ENCODE peak calls at places on chromosomes 16 and 17, in four cellular contexts. X is left lung, I is IMR-90, K is ovary. G is an unnamed sample.

GRCh38 chr17:46916211-46916610 is 6.7 kb upstream of the GOSR2 start:
- DNase-seq in K (no peak), I (peak; percentile 21), X (no peak), G (no peak)

GRCh38 chr17:59330314-59330942 is 1.0 kb upstream of the YPEL2 start:
- DNase-seq in K (peak; percentile 46), I (no peak), X (peak; percentile 61), G (peak; percentile 85)

GRCh38 chr17:4142107-4142900 is 526 bp downstream of the ZZEF1 start:
- DNase-seq in K (peak; percentile 69), I (peak; percentile 17), X (peak; percentile 47), G (peak; percentile 83)

GRCh38 chr16:51474414-51475091 is 323.5 kb upstream of the SALL1 start:
- DNase-seq in I (no peak), K (no peak), X (no peak), G (no peak)

GRCh38 chr17:41654908-41655607 is 30.7 kb upstream of the KRT17 start:
- DNase-seq in I (no peak), X (no peak), K (no peak), G (no peak)

GRCh38 chr16:77822656-77823055 is 34.3 kb downstream of the VAT1L start:
- DNase-seq in X (no peak), I (no peak), K (no peak), G (no peak)

GRCh38 chr17:44044092-44044491 is 22.4 kb downstream of the LSM12 start:
- DNase-seq in X (no peak), K (no peak), I (peak; percentile 65), G (no peak)

GRCh38 chr17:78915872-78916632 is 9.1 kb downstream of the TIMP2 start:
- DNase-seq in K (no peak), X (peak; percentile 70), I (no peak), G (peak; percentile 53)

GRCh38 chr17:59893617-59894100 is 738 bp downstream of the RPS6KB1 start:
- DNase-seq in I (peak; percentile 8), X (no peak), K (no peak), G (no peak)

GRCh38 chr16:79253100-79253631 is 347.4 kb downstream of the MAF start:
- DNase-seq in X (no peak), I (no peak), K (peak; percentile 90), G (no peak)

GRCh38 chr16:10688291-10688690 is 6.4 kb downstream of the TEKT5 start:
- DNase-seq in I (no peak), K (no peak), X (peak; percentile 74), G (no peak)

GRCh38 chr16:57704011-57704904 is 9.7 kb downstream of the DRC7 start:
- DNase-seq in K (no peak), I (no peak), X (no peak), G (no peak)

GRCh38 chr16:4053663-4054479 is 62.4 kb downstream of the ADCY9 start:
- DNase-seq in K (peak; percentile 78), X (peak; percentile 42), I (peak; percentile 95), G (peak; percentile 30)

GRCh38 chr17:14107889-14108288 is 38.6 kb downstream of the COX10 start:
- DNase-seq in K (no peak), I (peak; percentile 37), X (no peak), G (no peak)

GRCh38 chr17:45584092-45585036 is 93.8 kb upstream of the PLEKHM1 start:
- DNase-seq in I (peak; percentile 36), X (peak; percentile 85), K (peak; percentile 75), G (peak; percentile 92)

GRCh38 chr17:70073326-70073725 is 1.7 kb upstream of the KCNJ16 start:
- DNase-seq in K (no peak), I (no peak), X (no peak), G (no peak)

GRCh38 chr17:29747660-29748059 is 124.9 kb upstream of the CORO6 start:
- DNase-seq in X (no peak), I (no peak), K (no peak), G (no peak)

GRCh38 chr17:80726558-80727408 is 182.1 kb downstream of the RPTOR start:
- DNase-seq in I (no peak), X (no peak), K (no peak), G (no peak)

GRCh38 chr17:55688057-55688456 is 34.6 kb downstream of the TMEM100 start:
- DNase-seq in K (no peak), I (no peak), X (no peak), G (no peak)

GRCh38 chr17:55690105-55690508 is 32.6 kb downstream of the TMEM100 start:
- DNase-seq in I (no peak), K (no peak), X (no peak), G (no peak)

GRCh38 chr17:55689672-55690071 is 33.0 kb downstream of the TMEM100 start:
- DNase-seq in I (no peak), K (no peak), X (no peak), G (no peak)

GRCh38 chr17:55691666-55692065 is 31.0 kb downstream of the TMEM100 start:
- DNase-seq in X (no peak), I (no peak), K (no peak), G (no peak)

DNA sequence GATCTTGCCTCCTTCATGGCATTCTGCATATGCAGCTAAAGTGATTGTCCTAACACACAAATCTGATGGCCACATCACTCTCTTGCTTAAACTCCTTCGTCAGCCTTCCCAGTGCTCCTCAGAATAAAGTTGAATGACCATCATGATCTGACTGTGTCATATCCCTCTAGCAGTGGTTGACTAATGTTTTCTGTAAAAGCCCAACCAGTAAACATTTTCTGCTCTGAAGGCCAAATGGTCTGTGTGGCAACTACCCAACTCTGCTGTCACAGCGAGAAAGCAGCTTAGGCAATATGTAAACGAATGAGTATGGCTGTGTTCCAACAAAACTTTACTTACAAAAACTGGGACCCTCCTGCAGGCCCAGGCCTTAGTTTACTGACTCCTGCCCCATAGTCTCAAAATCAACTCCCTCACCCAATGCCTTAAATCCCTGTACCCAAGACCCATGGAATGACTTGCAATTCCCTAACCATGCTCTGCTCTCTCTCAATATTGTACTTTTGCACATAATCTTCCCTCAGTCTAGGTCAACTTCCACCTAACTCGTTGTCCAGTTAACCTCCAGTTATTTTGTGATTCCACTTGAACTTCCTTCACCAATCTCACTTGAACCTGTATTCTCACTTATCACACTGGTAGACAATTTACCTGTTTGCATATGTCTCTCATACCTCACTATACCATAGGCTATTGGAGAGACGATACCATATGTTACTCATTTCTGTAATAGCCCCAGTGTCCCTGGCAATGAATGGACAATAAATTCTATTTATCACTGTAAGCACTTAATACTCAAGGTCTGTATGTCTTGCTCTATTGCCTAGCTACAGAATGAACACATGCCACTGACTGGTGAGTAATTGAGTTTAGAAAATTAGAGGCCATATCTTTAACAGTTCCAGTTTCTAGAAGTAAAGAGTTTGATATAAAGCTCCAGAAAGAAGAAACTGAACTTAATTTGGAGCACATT is 29.1 kb downstream of the TMEM100 start:
- DNase-seq in I (peak; percentile 4), X (no peak), K (peak; percentile 40), G (no peak)
- H3K4me1 ChIP-seq in I (no peaks in the 10 kb centered on the region), X (peaks cover 4% of the 10 kb centered on the region), K (peaks cover 7% of the 10 kb centered on the region), G (no peaks in the 10 kb centered on the region)

GRCh38 chr17:57892820-57893595 is 43.2 kb upstream of the MRPS23 start:
- DNase-seq in I (peak; percentile 98), X (peak; percentile 92), K (peak; percentile 84), G (peak; percentile 75)
- H3K4me1 ChIP-seq in I (peaks cover 44% of the 10 kb centered on the region), X (peaks cover 47% of the 10 kb centered on the region), K (peaks cover 50% of the 10 kb centered on the region), G (peaks cover 31% of the 10 kb centered on the region)

GRCh38 chr16:82735176-82735575 is 108.4 kb downstream of the CDH13 start:
- DNase-seq in I (no peak), K (no peak), X (no peak), G (no peak)

GRCh38 chr16:82728901-82729300 is 102.1 kb downstream of the CDH13 start:
- DNase-seq in K (no peak), I (no peak), X (no peak), G (no peak)

GRCh38 chr16:82730901-82731300 is 104.1 kb downstream of the CDH13 start:
- DNase-seq in K (no peak), X (no peak), I (no peak), G (no peak)

GRCh38 chr16:82735696-82736095 is 108.9 kb downstream of the CDH13 start:
- DNase-seq in K (no peak), I (no peak), X (no peak), G (no peak)

DNA sequence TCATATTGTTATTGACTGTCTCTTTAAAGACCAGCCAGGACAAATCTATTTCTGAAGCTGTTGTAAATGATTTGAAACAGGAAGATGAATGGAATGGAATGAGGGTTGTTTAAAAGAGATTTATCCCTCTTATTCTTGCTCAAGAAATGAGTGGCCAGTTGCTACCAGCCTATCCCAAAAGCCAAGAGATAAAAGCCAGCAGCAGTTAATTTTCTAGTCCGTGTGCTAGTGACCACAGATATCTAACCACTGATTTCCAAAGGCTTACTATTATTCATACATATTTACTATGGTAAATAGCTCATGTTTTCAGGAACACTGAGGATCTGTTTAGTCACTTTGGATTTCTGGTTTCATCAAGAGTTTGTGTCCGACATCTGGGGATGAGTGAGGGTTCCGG is 105.7 kb downstream of the CDH13 start:
- DNase-seq in X (no peak), I (no peak), K (no peak), G (no peak)
- H3K4me1 ChIP-seq in X (no peaks in the 10 kb centered on the region), I (no peaks in the 10 kb centered on the region), K (no peaks in the 10 kb centered on the region), G (no peaks in the 10 kb centered on the region)

GRCh38 chr17:76241776-76242175 is 1.5 kb upstream of the RNF157 start:
- DNase-seq in X (no peak), I (no peak), K (no peak), G (no peak)
- H3K4me1 ChIP-seq in X (peaks cover 12% of the 10 kb centered on the region), I (peaks cover 5% of the 10 kb centered on the region), K (no peaks in the 10 kb centered on the region), G (peaks cover 16% of the 10 kb centered on the region)

GRCh38 chr17:77436058-77436442 is 295.3 kb downstream of the SEC14L1 start:
- DNase-seq in K (no peak), X (no peak), I (peak; percentile 69), G (no peak)

GRCh38 chr17:77437747-77438146 is 297.0 kb downstream of the SEC14L1 start:
- DNase-seq in I (no peak), X (no peak), K (no peak), G (no peak)

GRCh38 chr17:77437017-77437416 is 296.2 kb downstream of the SEC14L1 start:
- DNase-seq in K (peak; percentile 78), I (peak; percentile 80), X (no peak), G (no peak)

GRCh38 chr17:77435272-77436057 is 294.7 kb downstream of the SEC14L1 start:
- DNase-seq in K (no peak), X (no peak), I (no peak), G (no peak)

DNA sequence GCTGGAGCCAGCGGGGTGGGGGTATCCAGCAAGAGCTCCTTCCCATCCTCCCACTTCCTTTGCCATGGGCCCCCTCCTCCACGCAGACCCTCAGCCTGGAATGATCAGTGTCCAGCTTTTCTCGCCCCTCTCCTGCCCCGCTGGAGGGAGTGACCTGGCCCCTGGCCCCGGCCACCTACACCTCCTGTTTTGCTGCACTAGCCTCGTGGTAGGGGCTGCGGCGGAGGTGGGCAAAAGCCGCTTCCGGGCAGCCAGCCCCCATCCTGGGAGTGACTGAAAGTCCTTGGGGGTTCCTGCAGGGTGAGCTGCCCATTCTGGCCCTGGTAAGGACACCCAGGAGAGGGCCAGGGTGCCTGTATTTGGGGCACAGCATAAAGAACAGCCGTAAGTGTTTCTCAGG is 295.7 kb downstream of the SEC14L1 start:
- DNase-seq in I (no peak), K (no peak), X (no peak), G (no peak)
- H3K4me1 ChIP-seq in I (peaks cover 58% of the 10 kb centered on the region), K (peaks cover 51% of the 10 kb centered on the region), X (peaks cover 66% of the 10 kb centered on the region), G (peaks cover 46% of the 10 kb centered on the region)

GRCh38 chr16:55439101-55439690 is 39.8 kb upstream of the MMP2 start:
- DNase-seq in K (no peak), I (no peak), X (no peak), G (no peak)
- H3K4me1 ChIP-seq in K (no peaks in the 10 kb centered on the region), I (no peaks in the 10 kb centered on the region), X (no peaks in the 10 kb centered on the region), G (no peaks in the 10 kb centered on the region)

GRCh38 chr16:67661101-67661661 is 421 bp downstream of the PARD6A start:
- DNase-seq in I (peak; percentile 52), K (peak; percentile 61), X (no peak), G (no peak)
- H3K4me1 ChIP-seq in I (peaks cover 7% of the 10 kb centered on the region), K (peaks cover 8% of the 10 kb centered on the region), X (peaks cover 17% of the 10 kb centered on the region), G (peaks cover 14% of the 10 kb centered on the region)

G was measured in mucosa of descending colon.